ENCODE peak calls at places on chromosomes 12 and 14, in nine cellular contexts. E is left cardiac atrium; X is KG1; P is activated CD4-positive, alpha-beta memory T cell treated with anti-CD3 and anti-CD28 coated beads, Interleukin-2, amount 10 ng/mL, durations not matched to agents 7 days and 5 days; V is renal cortical epithelial cell; D is Panc1; K is AG09309; J is AG04450; O is posterior cingulate gyrus. A is an unnamed sample.

GRCh38 chr12:31749024-31749704 is 20.3 kb upstream of the AMN1 start:
- DNase-seq in J (peak; percentile 86), V (peak; percentile 100), D (peak; percentile 98), K (peak; percentile 93), X (peak; percentile 23), E (no peak), P (peak; percentile 83), O (no peak), A (peak; percentile 87)

GRCh38 chr12:3249081-3249800 is 172.1 kb downstream of the TSPAN9 start:
- DNase-seq in O (no peak), K (no peak), X (no peak), E (no peak), P (no peak), D (no peak), J (no peak), V (no peak), A (no peak)

GRCh38 chr14:89406941-89407340 is 10.1 kb downstream of the FOXN3 start:
- DNase-seq in V (no peak), E (no peak), J (no peak), P (no peak), O (no peak), K (no peak), D (no peak), X (no peak), A (no peak)

GRCh38 chr12:88816201-88816600 is 235.9 kb upstream of the KITLG start:
- DNase-seq in J (no peak), K (peak; percentile 27), O (no peak), P (no peak), V (peak; percentile 22), E (no peak), X (no peak), D (no peak), A (no peak)

GRCh38 chr12:79547735-79548347 is 142.9 kb downstream of the PAWR start:
- DNase-seq in V (peak; percentile 69), E (peak; percentile 22), X (no peak), K (peak; percentile 41), O (no peak), J (no peak), D (peak; percentile 80), P (no peak), A (peak; percentile 25)

GRCh38 chr12:29662737-29663323 is 120.9 kb downstream of the TMTC1 start:
- DNase-seq in K (no peak), O (no peak), X (no peak), V (no peak), D (no peak), J (no peak), E (no peak), P (no peak), A (no peak)

GRCh38 chr14:89921896-89922548 is 32.5 kb downstream of the EFCAB11 start:
- DNase-seq in P (no peak), O (no peak), V (no peak), J (no peak), E (no peak), X (no peak), D (no peak), K (peak; percentile 75), A (no peak)

GRCh38 chr14:51573607-51574006 is 78.1 kb upstream of the FRMD6 start:
- DNase-seq in D (no peak), X (no peak), J (no peak), E (no peak), K (no peak), O (no peak), V (no peak), P (no peak), A (no peak)

GRCh38 chr14:96956464-96957239 is 159.5 kb downstream of the VRK1 start:
- DNase-seq in D (no peak), X (no peak), E (no peak), O (no peak), V (no peak), P (no peak), J (no peak), K (no peak), A (no peak)

GRCh38 chr12:102763016-102763415 is 154.0 kb downstream of the PAH start:
- DNase-seq in E (no peak), P (no peak), O (no peak), D (no peak), X (no peak), J (no peak), K (no peak), V (no peak), A (no peak)

GRCh38 chr12:103495783-103496456 is at the start of gene C12orf42:
- DNase-seq in O (no peak), E (no peak), K (no peak), J (no peak), X (no peak), P (peak; percentile 35), D (peak; percentile 5), V (peak; percentile 50), A (no peak)

GRCh38 chr12:104132351-104132956 is 5.6 kb downstream of the NFYB start:
- DNase-seq in P (no peak), X (no peak), D (no peak), E (no peak), J (no peak), O (no peak), V (no peak), K (no peak), A (no peak)

GRCh38 chr14:63852817-63853730 is at the start of gene SYNE2:
- DNase-seq in O (no peak), P (peak; percentile 84), D (no peak), V (no peak), X (no peak), J (no peak), K (no peak), E (peak; percentile 82), A (no peak)

GRCh38 chr14:22577334-22577908 is 11.6 kb downstream of the DAD1 start:
- DNase-seq in J (no peak), E (no peak), V (no peak), O (no peak), X (no peak), P (no peak), D (no peak), K (no peak), A (no peak)

A was measured in AML-193.